ENCODE peak calls at places on chromosomes 13 and 19, in seven cellular contexts. X, W, I, O, V, L and U are unnamed samples.

GRCh38 chr19:10419646-10420443 is 493 bp upstream of the PDE4A start:
- DNase-seq in X (no peak), W (peak; percentile 84), I (no peak), O (peak; percentile 94), V (no peak), L (peak; percentile 62), U (no peak)

GRCh38 chr13:47005761-47006414 is 109.0 kb upstream of the HTR2A start:
- DNase-seq in X (no peak), W (no peak), I (no peak), O (no peak), V (no peak), L (no peak), U (no peak)

GRCh38 chr13:76331948-76332712 is 554.1 kb downstream of the KCTD12 start:
- DNase-seq in X (no peak), W (no peak), I (no peak), O (no peak), V (no peak), L (no peak), U (no peak)

GRCh38 chr13:68851026-68851425 is 1256.6 kb upstream of the ATXN8OS start:
- DNase-seq in X (no peak), W (no peak), I (no peak), O (no peak), V (no peak), L (no peak), U (no peak)

GRCh38 chr13:96662036-96662435 is 332.2 kb downstream of the OXGR1 start:
- DNase-seq in X (no peak), W (no peak), I (no peak), O (no peak), V (no peak), L (no peak), U (no peak)

GRCh38 chr13:69681722-69682121 is 425.9 kb upstream of the ATXN8OS start:
- DNase-seq in X (no peak), W (no peak), I (no peak), O (no peak), V (no peak), L (no peak), U (no peak)

GRCh38 chr19:3683866-3684816 is 16.1 kb downstream of the PIP5K1C start:
- DNase-seq in X (no peak), W (no peak), I (no peak), O (no peak), V (no peak), L (no peak), U (peak; percentile 70)

GRCh38 chr19:56838930-56839664 is 1.4 kb downstream of the PEG3 start:
- DNase-seq in X (peak; percentile 69), W (no peak), I (peak; percentile 97), O (no peak), V (peak; percentile 91), L (peak; percentile 69), U (no peak)

GRCh38 chr13:85377783-85378182 is 421.4 kb downstream of the SLITRK6 start:
- DNase-seq in X (no peak), W (no peak), I (no peak), O (no peak), V (no peak), L (no peak), U (no peak)

GRCh38 chr19:2055871-2056809 is 5.1 kb upstream of the MKNK2 start:
- DNase-seq in X (no peak), W (peak; percentile 53), I (no peak), O (no peak), V (no peak), L (peak; percentile 61), U (no peak)

GRCh38 chr13:86725105-86725504 is 925.9 kb upstream of the SLITRK6 start:
- DNase-seq in X (no peak), W (no peak), I (no peak), O (peak; percentile 9), V (no peak), L (peak; percentile 3), U (no peak)

GRCh38 chr13:44575741-44576395 is at the start of gene TSC22D1:
- DNase-seq in X (peak; percentile 51), W (no peak), I (no peak), O (no peak), V (no peak), L (peak; percentile 54), U (peak; percentile 23)

GRCh38 chr19:48681127-48681470 is 8.3 kb upstream of the NTN5 start:
- DNase-seq in X (peak; percentile 57), W (no peak), I (no peak), O (no peak), V (no peak), L (no peak), U (no peak)

GRCh38 chr19:36225219-36225892 is 10.4 kb downstream of the ZNF146 start:
- DNase-seq in X (no peak), W (no peak), I (no peak), O (no peak), V (no peak), L (no peak), U (no peak)

GRCh38 chr19:38389101-38389925 is 816 bp downstream of the SPRED3 start:
- DNase-seq in X (no peak), W (no peak), I (no peak), O (no peak), V (no peak), L (peak; percentile 80), U (no peak)

GRCh38 chr19:38386968-38387549 is 775 bp downstream of the GGN start:
- DNase-seq in X (no peak), W (no peak), I (no peak), O (no peak), V (no peak), L (peak; percentile 63), U (no peak)

GRCh38 chr19:38386300-38386967 is 1.4 kb downstream of the GGN start:
- DNase-seq in X (no peak), W (no peak), I (no peak), O (no peak), V (no peak), L (no peak), U (no peak)

GRCh38 chr19:38388310-38389100 is at the start of gene SPRED3:
- DNase-seq in X (peak; percentile 42), W (no peak), I (no peak), O (no peak), V (no peak), L (peak; percentile 90), U (no peak)

DNA sequence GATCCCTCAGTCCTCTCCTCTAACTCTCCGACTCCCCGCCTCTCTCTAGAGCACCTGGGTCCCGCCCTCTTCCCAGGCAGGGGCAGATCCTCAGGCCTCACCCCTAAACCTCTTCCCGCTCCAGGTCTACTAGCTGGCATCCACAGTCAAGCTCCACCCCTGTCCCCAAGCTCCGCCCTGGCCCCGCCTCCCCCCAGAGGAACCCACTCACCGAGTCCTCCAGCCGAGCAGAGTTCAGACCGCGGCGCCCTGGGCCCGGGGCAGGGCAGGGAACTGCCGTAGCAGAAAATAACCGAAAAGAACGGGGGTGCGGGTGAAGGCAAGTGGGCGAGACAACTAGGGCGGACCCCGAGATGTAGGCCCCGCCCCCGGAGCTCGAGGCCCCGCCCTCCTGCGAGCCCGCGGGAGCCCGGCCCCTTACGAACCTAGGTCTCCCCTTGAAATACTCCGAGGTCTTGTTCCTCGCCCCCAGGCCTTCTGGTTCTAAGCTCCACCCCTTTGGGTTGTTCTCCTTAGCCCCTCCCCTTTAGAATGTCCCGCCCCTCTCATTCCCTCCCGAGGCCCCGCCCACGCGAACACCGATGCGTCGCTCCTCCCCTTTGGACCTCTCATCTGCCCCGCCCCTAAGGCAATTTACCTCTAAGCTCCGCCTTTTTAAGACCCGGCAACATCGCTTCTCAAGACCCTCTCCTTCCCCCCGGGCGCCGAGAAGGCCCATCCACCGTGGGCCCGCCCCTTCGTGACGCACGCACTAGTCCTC is at the start of gene GGN:
- DNase-seq in X (peak; percentile 86), W (peak; percentile 88), I (peak; percentile 92), O (peak; percentile 95), V (peak; percentile 68), L (peak; percentile 95), U (peak; percentile 83)
- TF ChIP-seq POLR2AphosphoS5 in X (no peak), W (peak; percentile 67), I (no peak), O (no peak), V (no peak), L (peak; percentile 59), U (no peak)

GRCh38 chr13:24272452-24273161 is 36.8 kb upstream of the C1QTNF9 start:
- DNase-seq in X (no peak), W (no peak), I (no peak), O (no peak), V (no peak), L (peak; percentile 44), U (no peak)
- TF ChIP-seq POLR2AphosphoS5 in X (no peak), W (no peak), I (no peak), O (no peak), V (no peak), L (no peak), U (no peak)

GRCh38 chr13:45700971-45701900 is 884 bp upstream of the CBY2 start:
- DNase-seq in X (no peak), W (no peak), I (no peak), O (no peak), V (no peak), L (no peak), U (no peak)
- TF ChIP-seq POLR2AphosphoS5 in X (no peak), W (no peak), I (no peak), O (no peak), V (no peak), L (no peak), U (peak; percentile 76)

GRCh38 chr19:12969292-12969988 is at the start of gene DAND5:
- DNase-seq in X (peak; percentile 65), W (no peak), I (no peak), O (no peak), V (no peak), L (peak; percentile 84), U (no peak)

GRCh38 chr19:12970070-12970820 is 869 bp downstream of the DAND5 start:
- DNase-seq in X (no peak), W (no peak), I (no peak), O (no peak), V (no peak), L (peak; percentile 24), U (no peak)

GRCh38 chr19:12967907-12968306 is 1.5 kb upstream of the DAND5 start:
- DNase-seq in X (no peak), W (no peak), I (no peak), O (no peak), V (no peak), L (no peak), U (no peak)

GRCh38 chr19:12965812-12966135 is 3.6 kb upstream of the DAND5 start:
- DNase-seq in X (no peak), W (no peak), I (no peak), O (no peak), V (no peak), L (no peak), U (no peak)

GRCh38 chr19:12965017-12965811 is 4.2 kb upstream of the DAND5 start:
- DNase-seq in X (peak; percentile 88), W (peak; percentile 73), I (peak; percentile 82), O (peak; percentile 59), V (no peak), L (peak; percentile 89), U (peak; percentile 83)
- TF ChIP-seq POLR2AphosphoS5 in X (no peak), W (peak; percentile 48), I (no peak), O (peak; percentile 49), V (peak; percentile 24), L (no peak), U (no peak)